ENCODE peak calls at places on chromosomes 11 and 22, in four cellular contexts. R, I, F and V are unnamed samples.

GRCh38 chr22:24523873-24524272 is 28.7 kb downstream of the UPB1 start:
- DNase-seq in F (no peak), R (no peak), I (no peak), V (no peak)

GRCh38 chr11:58994171-58994570 is 54.9 kb downstream of the GLYATL1 start:
- DNase-seq in F (no peak), R (no peak), I (no peak), V (no peak)

GRCh38 chr11:126303623-126304456 is at the start of gene DCPS:
- DNase-seq in R (peak; percentile 87), F (peak; percentile 75), I (peak; percentile 95), V (peak; percentile 97)

GRCh38 chr11:119051440-119052162 is 5.4 kb downstream of the HYOU1 start:
- DNase-seq in R (no peak), I (no peak), F (no peak), V (no peak)

GRCh38 chr11:121544956-121545355 is 92.2 kb upstream of the SORL1-AS1 start:
- DNase-seq in F (no peak), R (no peak), I (no peak), V (no peak)

GRCh38 chr11:15918674-15919073 is 437.7 kb downstream of the SOX6 start:
- DNase-seq in R (no peak), I (no peak), F (no peak), V (no peak)

GRCh38 chr11:61507962-61508824 is at the start of gene LRRC10B:
- DNase-seq in R (peak; percentile 36), F (no peak), I (peak; percentile 80), V (peak; percentile 89)

GRCh38 chr11:20041499-20041898 is 118.8 kb downstream of the DBX1 start:
- DNase-seq in I (no peak), F (no peak), R (peak; percentile 31), V (no peak)

GRCh38 chr11:128632151-128632791 is 44.9 kb upstream of the ETS1 start:
- DNase-seq in R (peak; percentile 44), I (no peak), F (peak; percentile 3), V (peak; percentile 66)

GRCh38 chr11:130213143-130213978 is 53.8 kb downstream of the ST14 start:
- DNase-seq in F (peak; percentile 21), I (peak; percentile 88), R (peak; percentile 20), V (peak; percentile 96)

GRCh38 chr11:63854696-63855095 is 15.8 kb downstream of the MARK2 start:
- DNase-seq in R (no peak), F (no peak), I (no peak), V (no peak)

GRCh38 chr22:20237480-20238440 is 30.4 kb downstream of the RTN4R start:
- DNase-seq in I (no peak), F (no peak), R (no peak), V (no peak)

GRCh38 chr11:59802639-59803176 is 7.9 kb downstream of the MRPL16 start:
- DNase-seq in F (peak; percentile 51), R (peak; percentile 58), I (peak; percentile 53), V (no peak)

GRCh38 chr22:46148336-46148735 is 2.0 kb upstream of the PPARA start:
- DNase-seq in R (no peak), I (no peak), F (no peak), V (no peak)

GRCh38 chr22:46149998-46150549 is at the start of gene PPARA:
- DNase-seq in F (peak; percentile 46), R (peak; percentile 51), I (peak; percentile 97), V (peak; percentile 86)

GRCh38 chr22:46147471-46148267 is 2.7 kb upstream of the PPARA start:
- DNase-seq in I (no peak), R (no peak), F (peak; percentile 73), V (no peak)

GRCh38 chr22:46149493-46149997 is 781 bp upstream of the PPARA start:
- DNase-seq in R (no peak), F (no peak), I (no peak), V (no peak)

GRCh38 chr22:46148885-46149492 is 1.3 kb upstream of the PPARA start:
- DNase-seq in R (no peak), I (no peak), F (no peak), V (no peak)
- H3K4me3 ChIP-seq in R (peak overlapping the region; percentile 78), I (peak overlapping the region; percentile 57), F (peak overlapping the region; percentile 88), V (peak overlapping the region; percentile 92)

DNA sequence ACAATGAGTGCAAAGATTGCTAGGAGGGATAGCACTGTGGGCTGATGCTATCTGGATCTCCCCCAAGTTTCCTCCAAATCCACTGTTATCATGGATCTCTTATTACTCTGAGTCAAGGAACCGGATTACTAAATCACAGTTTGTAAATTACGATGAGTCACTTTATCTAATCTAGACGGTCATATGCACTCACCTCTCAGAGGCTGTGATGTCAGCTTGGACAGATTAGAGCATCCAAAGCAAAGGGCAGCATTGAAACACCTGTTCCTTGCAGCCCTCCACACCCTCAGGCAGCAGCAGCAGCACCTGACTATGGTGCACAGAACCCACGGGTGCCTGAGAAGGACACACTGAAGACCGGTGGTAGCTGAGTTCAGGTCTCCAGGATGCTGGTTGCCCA is 14.0 kb upstream of the POU2AF1 start:
- DNase-seq in R (no peak), F (no peak), I (no peak), V (no peak)
- TF ChIP-seq RNF2 in R (no peak), F (no peak), I (no peak), V (no peak)

DNA sequence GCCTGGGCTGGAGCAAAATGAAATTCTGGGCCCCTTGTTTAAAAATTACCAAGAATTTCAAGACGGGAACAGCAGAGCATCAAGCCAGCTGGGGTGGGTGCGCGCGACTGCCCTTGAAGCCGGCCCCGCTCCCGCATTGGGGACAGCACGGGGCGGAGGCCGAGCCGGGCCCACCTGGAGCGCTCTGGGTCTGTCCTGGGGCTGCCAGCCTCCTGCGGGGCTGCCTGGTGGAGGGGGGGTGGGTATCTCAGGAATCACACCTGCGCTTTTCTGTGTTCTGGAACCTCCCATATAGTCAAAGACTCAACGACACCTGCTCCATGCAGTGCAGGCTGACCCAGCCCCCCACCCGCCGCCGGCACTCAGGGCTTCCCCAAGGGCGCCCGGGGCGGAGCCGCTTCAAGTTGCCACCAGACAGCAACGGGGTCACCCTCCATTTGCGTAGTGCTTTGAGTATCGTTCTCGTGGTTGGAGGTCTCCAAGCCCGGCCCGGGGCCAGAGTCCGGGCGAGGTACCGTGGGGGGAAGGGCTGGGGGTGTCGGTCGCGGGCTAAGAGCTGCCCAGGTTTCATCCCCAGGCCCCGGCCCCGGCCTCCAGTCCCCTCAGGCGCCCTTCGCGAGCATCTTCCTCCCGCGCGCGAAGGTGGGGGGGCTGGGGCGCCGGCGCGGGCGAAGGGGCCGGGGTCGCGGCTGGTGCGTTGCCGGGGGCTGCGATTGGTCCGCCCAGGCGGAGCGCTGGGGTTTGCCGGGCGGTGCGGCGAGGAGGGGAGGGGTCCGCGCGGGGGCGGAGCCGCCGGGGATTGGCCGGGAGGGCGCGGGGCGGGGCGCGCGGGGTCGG is 6.6 kb downstream of the TSPAN4 start:
- DNase-seq in I (no peak), R (no peak), F (no peak), V (no peak)
- H3K4me3 ChIP-seq in I (no peak overlapping the region), R (no peak overlapping the region), F (no peak overlapping the region), V (peak overlapping the region; percentile 60)

DNA sequence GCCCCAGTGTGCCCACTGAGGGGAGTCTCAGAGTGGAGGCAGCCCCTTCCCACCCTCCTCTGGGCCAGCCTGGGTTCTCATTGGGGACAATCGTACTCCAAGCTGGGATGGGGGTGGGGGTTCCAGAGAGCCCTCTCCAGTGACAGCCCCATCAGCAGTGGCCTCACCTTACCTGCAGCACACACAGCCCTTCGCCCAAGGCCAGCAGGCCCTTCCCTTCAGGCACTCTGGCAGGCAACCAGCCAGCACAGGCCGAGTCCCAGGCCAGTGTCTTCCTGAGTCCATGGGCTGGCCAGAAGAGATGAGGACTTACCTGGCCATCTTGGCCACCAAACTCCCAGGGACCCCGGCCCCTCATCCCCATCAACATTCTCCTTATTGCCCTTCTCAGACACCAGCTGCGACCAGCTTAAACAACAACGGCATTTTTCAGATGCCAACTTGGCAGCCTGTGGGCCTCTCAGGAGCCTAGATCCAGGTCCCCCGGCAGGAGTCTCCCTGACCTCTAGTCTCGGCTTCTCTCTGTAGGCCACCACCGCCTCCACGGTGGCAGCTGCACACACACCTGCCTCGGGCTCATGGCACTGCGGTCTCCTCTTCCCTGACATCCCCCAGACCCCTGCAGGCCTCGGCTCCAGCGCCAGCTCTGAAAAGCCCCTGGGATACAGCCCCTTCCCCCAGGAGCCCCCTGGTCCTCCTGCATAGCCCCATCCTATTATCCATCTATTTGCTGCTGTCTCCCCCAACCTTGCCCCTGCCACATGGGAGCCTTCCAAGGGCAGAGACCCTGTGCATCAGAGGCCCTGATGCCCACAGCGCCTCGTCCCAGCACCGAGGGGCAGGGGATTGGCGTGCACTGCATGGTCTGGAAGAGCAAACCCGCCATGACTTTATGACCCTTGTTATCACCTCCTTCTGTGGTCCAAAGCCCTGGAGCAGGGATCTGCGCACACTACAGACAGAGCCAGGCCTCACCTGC is 111.2 kb upstream of the FGF3 start:
- DNase-seq in R (no peak), I (no peak), F (no peak), V (no peak)
- TF ChIP-seq RNF2 in R (no peak), I (no peak), F (no peak), V (no peak)

GRCh38 chr11:123213307-123213708 is 18.3 kb upstream of the CLMP start:
- DNase-seq in I (no peak), R (no peak), F (no peak), V (no peak)
- H3K4me3 ChIP-seq in I (no peak overlapping the region), R (no peak overlapping the region), F (no peak overlapping the region), V (no peak overlapping the region)